ENCODE peak calls at places on chromosomes 7 and 10, in seven cellular contexts. One of them, this sample, is unnamed.

GRCh38 chr10:123995461-123996131 is 97.8 kb downstream of the CHST15 start:
- DNase-seq in COLO829: no peak
- DNase-seq in activated CD4-positive, CD25-positive, alpha-beta regulatory T cell: no peak
- DNase-seq in adrenal gland: peak; percentile 29
- DNase-seq in stimulated activated naive CD8-positive, alpha-beta T cell treated with anti-CD3 and anti-CD28 coated beads, Interleukin-15, Interleukin-2, amounts not matched to agents 100 U/mL and 50 U/mL, for 24 hours: peak; percentile 24
- DNase-seq in GM23248: peak; percentile 90
- DNase-seq in CD8-positive, alpha-beta T cell: no peak
- DNase-seq in this sample: peak; percentile 93

GRCh38 chr7:44735403-44736165 is 13.1 kb upstream of the ZMIZ2 start:
- DNase-seq in COLO829: peak; percentile 71
- DNase-seq in activated CD4-positive, CD25-positive, alpha-beta regulatory T cell: no peak
- DNase-seq in adrenal gland: no peak
- DNase-seq in stimulated activated naive CD8-positive, alpha-beta T cell treated with anti-CD3 and anti-CD28 coated beads, Interleukin-15, Interleukin-2, amounts not matched to agents 100 U/mL and 50 U/mL, for 24 hours: peak; percentile 43
- DNase-seq in GM23248: peak; percentile 96
- DNase-seq in CD8-positive, alpha-beta T cell: no peak
- DNase-seq in this sample: no peak

GRCh38 chr7:4879401-4880081 is 4.0 kb downstream of the RADIL start:
- DNase-seq in COLO829: no peak
- DNase-seq in activated CD4-positive, CD25-positive, alpha-beta regulatory T cell: no peak
- DNase-seq in adrenal gland: no peak
- DNase-seq in stimulated activated naive CD8-positive, alpha-beta T cell treated with anti-CD3 and anti-CD28 coated beads, Interleukin-15, Interleukin-2, amounts not matched to agents 100 U/mL and 50 U/mL, for 24 hours: no peak
- DNase-seq in GM23248: no peak
- DNase-seq in CD8-positive, alpha-beta T cell: no peak
- DNase-seq in this sample: no peak

GRCh38 chr10:26543567-26544306 is 105.6 kb downstream of the APBB1IP start:
- DNase-seq in COLO829: no peak
- DNase-seq in activated CD4-positive, CD25-positive, alpha-beta regulatory T cell: no peak
- DNase-seq in adrenal gland: no peak
- DNase-seq in stimulated activated naive CD8-positive, alpha-beta T cell treated with anti-CD3 and anti-CD28 coated beads, Interleukin-15, Interleukin-2, amounts not matched to agents 100 U/mL and 50 U/mL, for 24 hours: no peak
- DNase-seq in GM23248: no peak
- DNase-seq in CD8-positive, alpha-beta T cell: no peak
- DNase-seq in this sample: no peak

GRCh38 chr10:6593140-6593740 is 13.2 kb upstream of the PRKCQ start:
- DNase-seq in COLO829: no peak
- DNase-seq in activated CD4-positive, CD25-positive, alpha-beta regulatory T cell: no peak
- DNase-seq in adrenal gland: no peak
- DNase-seq in stimulated activated naive CD8-positive, alpha-beta T cell treated with anti-CD3 and anti-CD28 coated beads, Interleukin-15, Interleukin-2, amounts not matched to agents 100 U/mL and 50 U/mL, for 24 hours: peak; percentile 37
- DNase-seq in GM23248: no peak
- DNase-seq in CD8-positive, alpha-beta T cell: no peak
- DNase-seq in this sample: no peak

GRCh38 chr7:18552311-18552916 is 56.9 kb downstream of the HDAC9 start:
- DNase-seq in COLO829: no peak
- DNase-seq in activated CD4-positive, CD25-positive, alpha-beta regulatory T cell: no peak
- DNase-seq in adrenal gland: no peak
- DNase-seq in stimulated activated naive CD8-positive, alpha-beta T cell treated with anti-CD3 and anti-CD28 coated beads, Interleukin-15, Interleukin-2, amounts not matched to agents 100 U/mL and 50 U/mL, for 24 hours: no peak
- DNase-seq in GM23248: peak; percentile 4
- DNase-seq in CD8-positive, alpha-beta T cell: no peak
- DNase-seq in this sample: no peak

GRCh38 chr10:95819620-95820329 is 63.8 kb downstream of the ENTPD1 start:
- DNase-seq in COLO829: no peak
- DNase-seq in activated CD4-positive, CD25-positive, alpha-beta regulatory T cell: no peak
- DNase-seq in adrenal gland: no peak
- DNase-seq in stimulated activated naive CD8-positive, alpha-beta T cell treated with anti-CD3 and anti-CD28 coated beads, Interleukin-15, Interleukin-2, amounts not matched to agents 100 U/mL and 50 U/mL, for 24 hours: no peak
- DNase-seq in GM23248: no peak
- DNase-seq in CD8-positive, alpha-beta T cell: no peak
- DNase-seq in this sample: no peak

GRCh38 chr7:39271386-39271785 is 293.7 kb downstream of the POU6F2 start:
- DNase-seq in COLO829: no peak
- DNase-seq in activated CD4-positive, CD25-positive, alpha-beta regulatory T cell: no peak
- DNase-seq in adrenal gland: peak; percentile 45
- DNase-seq in stimulated activated naive CD8-positive, alpha-beta T cell treated with anti-CD3 and anti-CD28 coated beads, Interleukin-15, Interleukin-2, amounts not matched to agents 100 U/mL and 50 U/mL, for 24 hours: no peak
- DNase-seq in GM23248: peak; percentile 29
- DNase-seq in CD8-positive, alpha-beta T cell: no peak
- DNase-seq in this sample: no peak

GRCh38 chr10:43348511-43349312 is 22.7 kb upstream of the FXYD4 start:
- DNase-seq in COLO829: peak; percentile 77
- DNase-seq in activated CD4-positive, CD25-positive, alpha-beta regulatory T cell: peak; percentile 68
- DNase-seq in adrenal gland: peak; percentile 90
- DNase-seq in stimulated activated naive CD8-positive, alpha-beta T cell treated with anti-CD3 and anti-CD28 coated beads, Interleukin-15, Interleukin-2, amounts not matched to agents 100 U/mL and 50 U/mL, for 24 hours: peak; percentile 88
- DNase-seq in GM23248: peak; percentile 88
- DNase-seq in CD8-positive, alpha-beta T cell: peak; percentile 78
- DNase-seq in this sample: peak; percentile 95

GRCh38 chr10:125158528-125159485 is 1.6 kb downstream of the CTBP2 start:
- DNase-seq in COLO829: no peak
- DNase-seq in activated CD4-positive, CD25-positive, alpha-beta regulatory T cell: no peak
- DNase-seq in adrenal gland: peak; percentile 66
- DNase-seq in stimulated activated naive CD8-positive, alpha-beta T cell treated with anti-CD3 and anti-CD28 coated beads, Interleukin-15, Interleukin-2, amounts not matched to agents 100 U/mL and 50 U/mL, for 24 hours: peak; percentile 16
- DNase-seq in GM23248: peak; percentile 71
- DNase-seq in CD8-positive, alpha-beta T cell: no peak
- DNase-seq in this sample: no peak

GRCh38 chr7:45920543-45921380 is at the start of gene IGFBP3:
- DNase-seq in COLO829: no peak
- DNase-seq in activated CD4-positive, CD25-positive, alpha-beta regulatory T cell: no peak
- DNase-seq in adrenal gland: peak; percentile 15
- DNase-seq in stimulated activated naive CD8-positive, alpha-beta T cell treated with anti-CD3 and anti-CD28 coated beads, Interleukin-15, Interleukin-2, amounts not matched to agents 100 U/mL and 50 U/mL, for 24 hours: peak; percentile 10
- DNase-seq in GM23248: peak; percentile 93
- DNase-seq in CD8-positive, alpha-beta T cell: no peak
- DNase-seq in this sample: peak; percentile 82

GRCh38 chr7:35691827-35692307 is 3.1 kb downstream of the HERPUD2 start:
- DNase-seq in COLO829: no peak
- DNase-seq in activated CD4-positive, CD25-positive, alpha-beta regulatory T cell: no peak
- DNase-seq in adrenal gland: no peak
- DNase-seq in stimulated activated naive CD8-positive, alpha-beta T cell treated with anti-CD3 and anti-CD28 coated beads, Interleukin-15, Interleukin-2, amounts not matched to agents 100 U/mL and 50 U/mL, for 24 hours: peak; percentile 37
- DNase-seq in GM23248: peak; percentile 16
- DNase-seq in CD8-positive, alpha-beta T cell: no peak
- DNase-seq in this sample: no peak

GRCh38 chr7:155293721-155294642 is 3.7 kb upstream of the INSIG1 start:
- DNase-seq in COLO829: no peak
- DNase-seq in activated CD4-positive, CD25-positive, alpha-beta regulatory T cell: no peak
- DNase-seq in adrenal gland: peak; percentile 21
- DNase-seq in stimulated activated naive CD8-positive, alpha-beta T cell treated with anti-CD3 and anti-CD28 coated beads, Interleukin-15, Interleukin-2, amounts not matched to agents 100 U/mL and 50 U/mL, for 24 hours: no peak
- DNase-seq in GM23248: no peak
- DNase-seq in CD8-positive, alpha-beta T cell: no peak
- DNase-seq in this sample: no peak

GRCh38 chr10:95196053-95196452 is 2.0 kb downstream of the ACSM6 start:
- DNase-seq in COLO829: no peak
- DNase-seq in activated CD4-positive, CD25-positive, alpha-beta regulatory T cell: no peak
- DNase-seq in adrenal gland: no peak
- DNase-seq in stimulated activated naive CD8-positive, alpha-beta T cell treated with anti-CD3 and anti-CD28 coated beads, Interleukin-15, Interleukin-2, amounts not matched to agents 100 U/mL and 50 U/mL, for 24 hours: no peak
- DNase-seq in GM23248: no peak
- DNase-seq in CD8-positive, alpha-beta T cell: no peak
- DNase-seq in this sample: no peak

GRCh38 chr7:31146026-31146425 is 93.9 kb downstream of the ADCYAP1R1 start:
- DNase-seq in COLO829: no peak
- DNase-seq in activated CD4-positive, CD25-positive, alpha-beta regulatory T cell: no peak
- DNase-seq in adrenal gland: no peak
- DNase-seq in stimulated activated naive CD8-positive, alpha-beta T cell treated with anti-CD3 and anti-CD28 coated beads, Interleukin-15, Interleukin-2, amounts not matched to agents 100 U/mL and 50 U/mL, for 24 hours: no peak
- DNase-seq in GM23248: no peak
- DNase-seq in CD8-positive, alpha-beta T cell: no peak
- DNase-seq in this sample: no peak

GRCh38 chr7:73606801-73607691 is 17.3 kb downstream of the MLXIPL start:
- DNase-seq in COLO829: peak; percentile 52
- DNase-seq in activated CD4-positive, CD25-positive, alpha-beta regulatory T cell: peak; percentile 58
- DNase-seq in adrenal gland: peak; percentile 50
- DNase-seq in stimulated activated naive CD8-positive, alpha-beta T cell treated with anti-CD3 and anti-CD28 coated beads, Interleukin-15, Interleukin-2, amounts not matched to agents 100 U/mL and 50 U/mL, for 24 hours: peak; percentile 80
- DNase-seq in GM23248: peak; percentile 53
- DNase-seq in CD8-positive, alpha-beta T cell: peak; percentile 66
- DNase-seq in this sample: no peak

GRCh38 chr7:36273836-36274235 is 115.8 kb upstream of the ANLN start:
- DNase-seq in COLO829: no peak
- DNase-seq in activated CD4-positive, CD25-positive, alpha-beta regulatory T cell: no peak
- DNase-seq in adrenal gland: no peak
- DNase-seq in stimulated activated naive CD8-positive, alpha-beta T cell treated with anti-CD3 and anti-CD28 coated beads, Interleukin-15, Interleukin-2, amounts not matched to agents 100 U/mL and 50 U/mL, for 24 hours: no peak
- DNase-seq in GM23248: no peak
- DNase-seq in CD8-positive, alpha-beta T cell: no peak
- DNase-seq in this sample: peak; percentile 91

GRCh38 chr10:104332243-104333036 is 5.8 kb downstream of the ITPRIP start:
- DNase-seq in COLO829: no peak
- DNase-seq in activated CD4-positive, CD25-positive, alpha-beta regulatory T cell: no peak
- DNase-seq in adrenal gland: no peak
- DNase-seq in stimulated activated naive CD8-positive, alpha-beta T cell treated with anti-CD3 and anti-CD28 coated beads, Interleukin-15, Interleukin-2, amounts not matched to agents 100 U/mL and 50 U/mL, for 24 hours: peak; percentile 2
- DNase-seq in GM23248: no peak
- DNase-seq in CD8-positive, alpha-beta T cell: no peak
- DNase-seq in this sample: no peak

GRCh38 chr10:88840881-88841280 is 10.8 kb downstream of the ANKRD22 start:
- DNase-seq in COLO829: no peak
- DNase-seq in activated CD4-positive, CD25-positive, alpha-beta regulatory T cell: no peak
- DNase-seq in adrenal gland: no peak
- DNase-seq in stimulated activated naive CD8-positive, alpha-beta T cell treated with anti-CD3 and anti-CD28 coated beads, Interleukin-15, Interleukin-2, amounts not matched to agents 100 U/mL and 50 U/mL, for 24 hours: no peak
- DNase-seq in GM23248: no peak
- DNase-seq in CD8-positive, alpha-beta T cell: no peak
- DNase-seq in this sample: no peak

GRCh38 chr7:30321992-30322637 is 37.7 kb downstream of the ZNRF2 start:
- DNase-seq in COLO829: no peak
- DNase-seq in activated CD4-positive, CD25-positive, alpha-beta regulatory T cell: no peak
- DNase-seq in adrenal gland: no peak
- DNase-seq in stimulated activated naive CD8-positive, alpha-beta T cell treated with anti-CD3 and anti-CD28 coated beads, Interleukin-15, Interleukin-2, amounts not matched to agents 100 U/mL and 50 U/mL, for 24 hours: no peak
- DNase-seq in GM23248: peak; percentile 69
- DNase-seq in CD8-positive, alpha-beta T cell: peak; percentile 8
- DNase-seq in this sample: no peak

GRCh38 chr10:100349087-100349486 is 2.1 kb downstream of the SCD start:
- DNase-seq in COLO829: no peak
- DNase-seq in activated CD4-positive, CD25-positive, alpha-beta regulatory T cell: no peak
- DNase-seq in adrenal gland: no peak
- DNase-seq in stimulated activated naive CD8-positive, alpha-beta T cell treated with anti-CD3 and anti-CD28 coated beads, Interleukin-15, Interleukin-2, amounts not matched to agents 100 U/mL and 50 U/mL, for 24 hours: no peak
- DNase-seq in GM23248: no peak
- DNase-seq in CD8-positive, alpha-beta T cell: no peak
- DNase-seq in this sample: no peak

GRCh38 chr7:50756180-50756579 is 26.5 kb downstream of the GRB10 start:
- DNase-seq in COLO829: no peak
- DNase-seq in activated CD4-positive, CD25-positive, alpha-beta regulatory T cell: no peak
- DNase-seq in adrenal gland: no peak
- DNase-seq in stimulated activated naive CD8-positive, alpha-beta T cell treated with anti-CD3 and anti-CD28 coated beads, Interleukin-15, Interleukin-2, amounts not matched to agents 100 U/mL and 50 U/mL, for 24 hours: no peak
- DNase-seq in GM23248: no peak
- DNase-seq in CD8-positive, alpha-beta T cell: no peak
- DNase-seq in this sample: no peak

GRCh38 chr7:28016297-28016696 is 164.3 kb downstream of the JAZF1 start:
- DNase-seq in COLO829: no peak
- DNase-seq in activated CD4-positive, CD25-positive, alpha-beta regulatory T cell: no peak
- DNase-seq in adrenal gland: no peak
- DNase-seq in stimulated activated naive CD8-positive, alpha-beta T cell treated with anti-CD3 and anti-CD28 coated beads, Interleukin-15, Interleukin-2, amounts not matched to agents 100 U/mL and 50 U/mL, for 24 hours: no peak
- DNase-seq in GM23248: no peak
- DNase-seq in CD8-positive, alpha-beta T cell: no peak
- DNase-seq in this sample: no peak

GRCh38 chr10:112177247-112177646 is 6.3 kb downstream of the GPAM start:
- DNase-seq in COLO829: no peak
- DNase-seq in activated CD4-positive, CD25-positive, alpha-beta regulatory T cell: no peak
- DNase-seq in adrenal gland: no peak
- DNase-seq in stimulated activated naive CD8-positive, alpha-beta T cell treated with anti-CD3 and anti-CD28 coated beads, Interleukin-15, Interleukin-2, amounts not matched to agents 100 U/mL and 50 U/mL, for 24 hours: no peak
- DNase-seq in GM23248: no peak
- DNase-seq in CD8-positive, alpha-beta T cell: no peak
- DNase-seq in this sample: no peak

This sample was measured in esophagus muscularis mucosa.